ENCODE peak calls at places on chromosomes 6 and 20, in seven cellular contexts. One of them, this sample, is unnamed.
A peak's percentile ranks its signal among the peaks of the same experiment; 100 is the strongest.

GRCh38 chr6:137013031-137013430 is 31.7 kb downstream of the IL20RA start:
- DNase-seq in T-helper 1 cell: no peak
- DNase-seq in activated T-cell treated with anti-CD3 and anti-CD28 coated beads for 24 hours: no peak
- DNase-seq in fibroblast of the aortic adventitia: peak; percentile 54
- DNase-seq in kidney: no peak
- DNase-seq in stimulated activated naive B cell treated with anti-CD40 and anti-IgM and Interleukin-4, amounts not matched to agents 10 μg/mL and 1 μg/mL and 100 μg/mL, for 72 hours: no peak
- DNase-seq in HCEC 1CT: peak; percentile 12
- DNase-seq in this sample: no peak

GRCh38 chr20:57633945-57634491 is 13.8 kb upstream of the ZBP1 start:
- DNase-seq in HCEC 1CT: no peak
- DNase-seq in activated T-cell treated with anti-CD3 and anti-CD28 coated beads for 24 hours: no peak
- DNase-seq in kidney: peak; percentile 13
- DNase-seq in T-helper 1 cell: no peak
- DNase-seq in stimulated activated naive B cell treated with anti-CD40 and anti-IgM and Interleukin-4, amounts not matched to agents 10 μg/mL and 1 μg/mL and 100 μg/mL, for 72 hours: no peak
- DNase-seq in fibroblast of the aortic adventitia: no peak
- DNase-seq in this sample: no peak

GRCh38 chr20:11509776-11510175 is 407.9 kb upstream of the BTBD3 start:
- DNase-seq in T-helper 1 cell: no peak
- DNase-seq in kidney: no peak
- DNase-seq in stimulated activated naive B cell treated with anti-CD40 and anti-IgM and Interleukin-4, amounts not matched to agents 10 μg/mL and 1 μg/mL and 100 μg/mL, for 72 hours: no peak
- DNase-seq in fibroblast of the aortic adventitia: no peak
- DNase-seq in activated T-cell treated with anti-CD3 and anti-CD28 coated beads for 24 hours: no peak
- DNase-seq in HCEC 1CT: no peak
- DNase-seq in this sample: no peak

GRCh38 chr6:12595161-12595792 is 121.3 kb upstream of the PHACTR1 start:
- DNase-seq in stimulated activated naive B cell treated with anti-CD40 and anti-IgM and Interleukin-4, amounts not matched to agents 10 μg/mL and 1 μg/mL and 100 μg/mL, for 72 hours: no peak
- DNase-seq in HCEC 1CT: peak; percentile 52
- DNase-seq in kidney: no peak
- DNase-seq in activated T-cell treated with anti-CD3 and anti-CD28 coated beads for 24 hours: no peak
- DNase-seq in T-helper 1 cell: no peak
- DNase-seq in fibroblast of the aortic adventitia: peak; percentile 93
- DNase-seq in this sample: no peak

GRCh38 chr20:39880890-39881289 is 808.1 kb downstream of the MAFB start:
- DNase-seq in fibroblast of the aortic adventitia: peak; percentile 43
- DNase-seq in stimulated activated naive B cell treated with anti-CD40 and anti-IgM and Interleukin-4, amounts not matched to agents 10 μg/mL and 1 μg/mL and 100 μg/mL, for 72 hours: no peak
- DNase-seq in T-helper 1 cell: no peak
- DNase-seq in HCEC 1CT: no peak
- DNase-seq in activated T-cell treated with anti-CD3 and anti-CD28 coated beads for 24 hours: no peak
- DNase-seq in kidney: no peak
- DNase-seq in this sample: no peak

GRCh38 chr6:19477563-19477962 is 359.6 kb upstream of the ID4 start:
- DNase-seq in kidney: no peak
- DNase-seq in stimulated activated naive B cell treated with anti-CD40 and anti-IgM and Interleukin-4, amounts not matched to agents 10 μg/mL and 1 μg/mL and 100 μg/mL, for 72 hours: no peak
- DNase-seq in fibroblast of the aortic adventitia: no peak
- DNase-seq in HCEC 1CT: no peak
- DNase-seq in T-helper 1 cell: no peak
- DNase-seq in activated T-cell treated with anti-CD3 and anti-CD28 coated beads for 24 hours: no peak
- DNase-seq in this sample: no peak

GRCh38 chr6:44339301-44339700 is 3.1 kb upstream of the SPATS1 start:
- DNase-seq in fibroblast of the aortic adventitia: no peak
- DNase-seq in activated T-cell treated with anti-CD3 and anti-CD28 coated beads for 24 hours: no peak
- DNase-seq in kidney: no peak
- DNase-seq in HCEC 1CT: no peak
- DNase-seq in T-helper 1 cell: no peak
- DNase-seq in stimulated activated naive B cell treated with anti-CD40 and anti-IgM and Interleukin-4, amounts not matched to agents 10 μg/mL and 1 μg/mL and 100 μg/mL, for 72 hours: no peak
- DNase-seq in this sample: no peak

GRCh38 chr20:41716436-41716835 is 98.3 kb upstream of the CHD6 start:
- DNase-seq in HCEC 1CT: peak; percentile 28
- DNase-seq in activated T-cell treated with anti-CD3 and anti-CD28 coated beads for 24 hours: no peak
- DNase-seq in kidney: no peak
- DNase-seq in stimulated activated naive B cell treated with anti-CD40 and anti-IgM and Interleukin-4, amounts not matched to agents 10 μg/mL and 1 μg/mL and 100 μg/mL, for 72 hours: no peak
- DNase-seq in fibroblast of the aortic adventitia: peak; percentile 80
- DNase-seq in T-helper 1 cell: no peak
- DNase-seq in this sample: no peak

GRCh38 chr20:38665094-38665493 is 59.2 kb upstream of the SLC32A1 start:
- DNase-seq in T-helper 1 cell: no peak
- DNase-seq in HCEC 1CT: no peak
- DNase-seq in activated T-cell treated with anti-CD3 and anti-CD28 coated beads for 24 hours: no peak
- DNase-seq in kidney: no peak
- DNase-seq in fibroblast of the aortic adventitia: no peak
- DNase-seq in stimulated activated naive B cell treated with anti-CD40 and anti-IgM and Interleukin-4, amounts not matched to agents 10 μg/mL and 1 μg/mL and 100 μg/mL, for 72 hours: no peak
- DNase-seq in this sample: no peak

GRCh38 chr6:125714431-125715090 is 34.9 kb upstream of the HEY2 start:
- DNase-seq in T-helper 1 cell: no peak
- DNase-seq in activated T-cell treated with anti-CD3 and anti-CD28 coated beads for 24 hours: no peak
- DNase-seq in stimulated activated naive B cell treated with anti-CD40 and anti-IgM and Interleukin-4, amounts not matched to agents 10 μg/mL and 1 μg/mL and 100 μg/mL, for 72 hours: no peak
- DNase-seq in HCEC 1CT: no peak
- DNase-seq in kidney: no peak
- DNase-seq in fibroblast of the aortic adventitia: no peak
- DNase-seq in this sample: no peak

GRCh38 chr6:90256698-90257485 is 39.8 kb downstream of the BACH2 start:
- DNase-seq in T-helper 1 cell: no peak
- DNase-seq in HCEC 1CT: peak; percentile 37
- DNase-seq in fibroblast of the aortic adventitia: peak; percentile 59
- DNase-seq in kidney: no peak
- DNase-seq in stimulated activated naive B cell treated with anti-CD40 and anti-IgM and Interleukin-4, amounts not matched to agents 10 μg/mL and 1 μg/mL and 100 μg/mL, for 72 hours: no peak
- DNase-seq in activated T-cell treated with anti-CD3 and anti-CD28 coated beads for 24 hours: no peak
- DNase-seq in this sample: no peak

GRCh38 chr6:56026461-56027180 is 151.2 kb upstream of the BMP5 start:
- DNase-seq in T-helper 1 cell: no peak
- DNase-seq in HCEC 1CT: no peak
- DNase-seq in kidney: no peak
- DNase-seq in stimulated activated naive B cell treated with anti-CD40 and anti-IgM and Interleukin-4, amounts not matched to agents 10 μg/mL and 1 μg/mL and 100 μg/mL, for 72 hours: no peak
- DNase-seq in activated T-cell treated with anti-CD3 and anti-CD28 coated beads for 24 hours: no peak
- DNase-seq in fibroblast of the aortic adventitia: no peak
- DNase-seq in this sample: no peak

GRCh38 chr6:142537612-142538478 is 236.0 kb downstream of the ADGRG6 start:
- DNase-seq in kidney: no peak
- DNase-seq in HCEC 1CT: peak; percentile 9
- DNase-seq in T-helper 1 cell: no peak
- DNase-seq in fibroblast of the aortic adventitia: peak; percentile 36
- DNase-seq in stimulated activated naive B cell treated with anti-CD40 and anti-IgM and Interleukin-4, amounts not matched to agents 10 μg/mL and 1 μg/mL and 100 μg/mL, for 72 hours: no peak
- DNase-seq in activated T-cell treated with anti-CD3 and anti-CD28 coated beads for 24 hours: no peak
- DNase-seq in this sample: no peak

GRCh38 chr20:39631557-39631956 is 669.4 kb downstream of the DHX35 start:
- DNase-seq in T-helper 1 cell: no peak
- DNase-seq in HCEC 1CT: no peak
- DNase-seq in fibroblast of the aortic adventitia: no peak
- DNase-seq in stimulated activated naive B cell treated with anti-CD40 and anti-IgM and Interleukin-4, amounts not matched to agents 10 μg/mL and 1 μg/mL and 100 μg/mL, for 72 hours: no peak
- DNase-seq in kidney: no peak
- DNase-seq in activated T-cell treated with anti-CD3 and anti-CD28 coated beads for 24 hours: no peak
- DNase-seq in this sample: no peak

GRCh38 chr6:3284436-3284876 is 25.7 kb downstream of the PSMG4 start:
- DNase-seq in activated T-cell treated with anti-CD3 and anti-CD28 coated beads for 24 hours: no peak
- DNase-seq in stimulated activated naive B cell treated with anti-CD40 and anti-IgM and Interleukin-4, amounts not matched to agents 10 μg/mL and 1 μg/mL and 100 μg/mL, for 72 hours: no peak
- DNase-seq in kidney: peak; percentile 75
- DNase-seq in T-helper 1 cell: no peak
- DNase-seq in fibroblast of the aortic adventitia: no peak
- DNase-seq in HCEC 1CT: no peak
- DNase-seq in this sample: peak; percentile 86

GRCh38 chr20:54257090-54257816 is 49.4 kb downstream of the PFDN4 start:
- DNase-seq in HCEC 1CT: peak; percentile 40
- DNase-seq in activated T-cell treated with anti-CD3 and anti-CD28 coated beads for 24 hours: no peak
- DNase-seq in kidney: no peak
- DNase-seq in T-helper 1 cell: no peak
- DNase-seq in fibroblast of the aortic adventitia: peak; percentile 99
- DNase-seq in stimulated activated naive B cell treated with anti-CD40 and anti-IgM and Interleukin-4, amounts not matched to agents 10 μg/mL and 1 μg/mL and 100 μg/mL, for 72 hours: no peak
- DNase-seq in this sample: no peak

GRCh38 chr20:12069181-12069580 is 151.5 kb downstream of the BTBD3 start:
- DNase-seq in activated T-cell treated with anti-CD3 and anti-CD28 coated beads for 24 hours: no peak
- DNase-seq in stimulated activated naive B cell treated with anti-CD40 and anti-IgM and Interleukin-4, amounts not matched to agents 10 μg/mL and 1 μg/mL and 100 μg/mL, for 72 hours: no peak
- DNase-seq in T-helper 1 cell: no peak
- DNase-seq in kidney: no peak
- DNase-seq in fibroblast of the aortic adventitia: no peak
- DNase-seq in HCEC 1CT: no peak
- DNase-seq in this sample: no peak

GRCh38 chr6:141992109-141992508 is 140.6 kb upstream of the GJE1 start:
- DNase-seq in stimulated activated naive B cell treated with anti-CD40 and anti-IgM and Interleukin-4, amounts not matched to agents 10 μg/mL and 1 μg/mL and 100 μg/mL, for 72 hours: no peak
- DNase-seq in activated T-cell treated with anti-CD3 and anti-CD28 coated beads for 24 hours: no peak
- DNase-seq in HCEC 1CT: no peak
- DNase-seq in kidney: no peak
- DNase-seq in fibroblast of the aortic adventitia: no peak
- DNase-seq in T-helper 1 cell: no peak
- DNase-seq in this sample: no peak

GRCh38 chr20:50987493-50988210 is 29.0 kb downstream of the MOCS3 start:
- DNase-seq in HCEC 1CT: peak; percentile 71
- DNase-seq in activated T-cell treated with anti-CD3 and anti-CD28 coated beads for 24 hours: peak; percentile 61
- DNase-seq in kidney: no peak
- DNase-seq in stimulated activated naive B cell treated with anti-CD40 and anti-IgM and Interleukin-4, amounts not matched to agents 10 μg/mL and 1 μg/mL and 100 μg/mL, for 72 hours: peak; percentile 49
- DNase-seq in fibroblast of the aortic adventitia: peak; percentile 94
- DNase-seq in T-helper 1 cell: no peak
- DNase-seq in this sample: no peak